ENCODE peak calls at places on chromosomes 12 and 14, in four cellular contexts. I is COR-L47, S is RWPE2, V is IMR-90. B is an unnamed sample.

GRCh38 chr12:76860301-76860700 is 18.5 kb downstream of the CSRP2 start:
- DNase-seq in I (no peak), V (no peak), S (no peak), B (no peak)

GRCh38 chr14:35189422-35189821 is 67.1 kb downstream of the PRORP start:
- DNase-seq in S (no peak), I (no peak), V (no peak), B (no peak)

GRCh38 chr12:85765443-85765842 is 70.8 kb downstream of the RASSF9 start:
- DNase-seq in V (no peak), I (peak; percentile 45), S (no peak), B (peak; percentile 86)

GRCh38 chr12:71551529-71551928 is 111.9 kb downstream of the LGR5 start:
- DNase-seq in I (peak; percentile 8), V (peak; percentile 15), S (no peak), B (peak; percentile 23)

GRCh38 chr12:71333418-71333817 is 106.2 kb upstream of the LGR5 start:
- DNase-seq in I (no peak), V (no peak), S (no peak), B (no peak)

GRCh38 chr12:50638482-50638880 is 125.4 kb upstream of the ATF1 start:
- DNase-seq in S (no peak), V (no peak), I (no peak), B (no peak)

GRCh38 chr12:54261817-54262402 is 18.0 kb downstream of the CBX5 start:
- DNase-seq in S (no peak), V (no peak), I (no peak), B (no peak)

GRCh38 chr12:114835031-114835430 is 151.1 kb upstream of the TBX3 start:
- DNase-seq in S (no peak), I (no peak), V (peak; percentile 85), B (no peak)

GRCh38 chr12:91108196-91108595 is 3.1 kb downstream of the LUM start:
- DNase-seq in V (no peak), I (no peak), S (no peak), B (no peak)

B was measured in NCI-H748 treated with DMSO at 0.1 percent for 48 hours.